ENCODE peak calls at places on chromosomes 12 and 14, in six cellular contexts. N is AG10803, E is frontal cortex, O is CD14-positive monocyte, T is HT1080, D is iPS-NIHi11. F is an unnamed sample.

GRCh38 chr12:49345840-49346658 is 639 bp upstream of the DNAJC22 start:
- DNase-seq in N (no peak), E (no peak), O (no peak), T (no peak), D (peak), F (no peak)

GRCh38 chr14:36426836-36427235 is 93.2 kb downstream of the NKX2-1 start:
- DNase-seq in N (no peak), E (no peak), O (no peak), T (no peak), D (no peak), F (no peak)

GRCh38 chr12:99960312-99960711 is 24.4 kb downstream of the ANKS1B start:
- DNase-seq in N (no peak), E (no peak), O (no peak), T (no peak), D (no peak), F (no peak)

GRCh38 chr12:68154768-68155167 is 4.8 kb downstream of the IFNG start:
- DNase-seq in N (no peak), E (no peak), O (no peak), T (no peak), D (no peak), F (no peak)

GRCh38 chr12:27009926-27010325 is 4.3 kb downstream of the TM7SF3 start:
- DNase-seq in N (peak), E (no peak), O (no peak), T (no peak), D (no peak), F (no peak)

GRCh38 chr12:2267624-2268477 is 215.1 kb downstream of the CACNA1C start:
- DNase-seq in N (peak), E (no peak), O (no peak), T (no peak), D (peak), F (peak)

GRCh38 chr12:53717319-53717718 is 9.9 kb downstream of the CALCOCO1 start:
- DNase-seq in N (no peak), E (no peak), O (no peak), T (no peak), D (no peak), F (no peak)

GRCh38 chr12:111578276-111578970 is 20.7 kb downstream of the ATXN2 start:
- DNase-seq in N (peak), E (no peak), O (no peak), T (peak), D (no peak), F (no peak)

GRCh38 chr12:1579626-1580025 is 14.8 kb downstream of the FBXL14 start:
- DNase-seq in N (peak), E (no peak), O (no peak), T (peak), D (no peak), F (peak)

GRCh38 chr14:88208858-88209257 is 114.2 kb downstream of the KCNK10 start:
- DNase-seq in N (no peak), E (no peak), O (no peak), T (no peak), D (no peak), F (no peak)

GRCh38 chr14:76546426-76547221 is 170.7 kb downstream of the ESRRB start:
- DNase-seq in N (no peak), E (no peak), O (no peak), T (peak), D (peak), F (peak)

GRCh38 chr14:76962303-76962660 is 66.2 kb downstream of the IRF2BPL start:
- DNase-seq in N (no peak), E (no peak), O (no peak), T (no peak), D (no peak), F (no peak)

GRCh38 chr12:75990189-75990912 is 41.2 kb downstream of the PHLDA1 start:
- DNase-seq in N (no peak), E (no peak), O (no peak), T (no peak), D (no peak), F (no peak)

GRCh38 chr14:73916324-73916723 is 29.7 kb downstream of the ZNF410 start:
- DNase-seq in N (no peak), E (no peak), O (no peak), T (no peak), D (no peak), F (no peak)

F was measured in neural progenitor cell.